ENCODE peak calls at places on chromosomes 3 and 15, in ten cellular contexts. M is stromal cell of bone marrow; E is head of caudate nucleus; C is HS-5; T is activated T-cell treated with anti-CD3 and anti-CD28 coated beads for 1 hour; F is psoas muscle; Z is lung microvascular endothelial cell; P is ELR; L is nucleus accumbens; D is activated CD8-positive, alpha-beta T cell treated with anti-CD3 and anti-CD28 coated beads for 36 hours. N is an unnamed sample.

GRCh38 chr15:72838311-72838731 is 54.8 kb upstream of the ADPGK start:
- DNase-seq in Z (no peak), E (no peak), C (no peak), D (no peak), L (no peak), M (peak), F (peak), T (no peak), P (no peak), N (no peak)

GRCh38 chr3:155890671-155891190 is 20.3 kb downstream of the GMPS start:
- DNase-seq in F (no peak), D (no peak), C (no peak), T (no peak), L (no peak), Z (peak), M (peak), P (peak), E (no peak), N (peak)

GRCh38 chr3:187295635-187296034 is 4.1 kb upstream of the MASP1 start:
- DNase-seq in D (no peak), P (peak), F (no peak), M (no peak), C (no peak), E (no peak), Z (no peak), L (no peak), T (no peak), N (no peak)

GRCh38 chr3:151404316-151404715 is 19.8 kb upstream of the P2RY12 start:
- DNase-seq in D (no peak), Z (no peak), E (no peak), L (no peak), P (peak), M (peak), F (no peak), T (no peak), C (no peak), N (no peak)

GRCh38 chr3:183987014-183987600 is 30.6 kb downstream of the ABCC5 start:
- DNase-seq in F (no peak), Z (no peak), E (peak), L (no peak), P (no peak), T (no peak), C (no peak), M (no peak), D (no peak), N (no peak)

GRCh38 chr3:45841380-45841700 is 579 bp downstream of the LZTFL1 start:
- DNase-seq in F (peak), L (no peak), D (no peak), Z (peak), T (peak), C (no peak), P (peak), M (no peak), E (no peak), N (no peak)

GRCh38 chr3:52218454-52218853 is 7.0 kb downstream of the TLR9 start:
- DNase-seq in C (no peak), L (no peak), P (no peak), F (peak), E (no peak), M (no peak), T (no peak), Z (peak), D (peak), N (no peak)

GRCh38 chr15:74489518-74490338 is 28.8 kb upstream of the UBL7 start:
- DNase-seq in C (no peak), M (no peak), F (peak), L (no peak), Z (peak), D (peak), T (peak), E (peak), P (peak), N (peak)

GRCh38 chr3:143795849-143796248 is 52.4 kb downstream of the SLC9A9 start:
- DNase-seq in E (no peak), D (no peak), M (no peak), C (no peak), F (no peak), P (no peak), T (no peak), Z (no peak), L (no peak), N (no peak)

GRCh38 chr3:141442421-141442820 is 44.4 kb upstream of the RASA2 start:
- DNase-seq in E (no peak), F (no peak), T (no peak), L (no peak), M (no peak), C (no peak), P (no peak), D (no peak), Z (no peak), N (no peak)

GRCh38 chr15:78374436-78375393 is 34.6 kb downstream of the CRABP1 start:
- DNase-seq in L (no peak), F (no peak), C (no peak), M (no peak), E (no peak), Z (no peak), P (peak), T (no peak), D (peak), N (no peak)

GRCh38 chr3:185824051-185824466 is 783 bp downstream of the IGF2BP2 start:
- DNase-seq in L (no peak), C (no peak), E (no peak), P (peak), F (no peak), Z (no peak), D (no peak), M (no peak), T (no peak), N (no peak)

GRCh38 chr3:73808862-73809509 is 184.2 kb upstream of the PDZRN3 start:
- DNase-seq in L (no peak), F (no peak), T (no peak), D (no peak), E (no peak), C (no peak), P (no peak), M (no peak), Z (peak), N (no peak)

GRCh38 chr3:5277612-5278236 is 90.2 kb downstream of the EDEM1 start:
- DNase-seq in M (no peak), D (no peak), Z (no peak), L (no peak), P (no peak), T (no peak), C (no peak), F (no peak), E (no peak), N (no peak)

GRCh38 chr3:171172070-171172469 is 145.6 kb upstream of the SLC2A2 start:
- DNase-seq in Z (no peak), P (peak), C (no peak), E (no peak), D (peak), M (no peak), L (no peak), T (no peak), F (no peak), N (no peak)

GRCh38 chr3:117278424-117279190 is 569.0 kb downstream of the TUSC7 start:
- DNase-seq in F (no peak), P (peak), D (no peak), Z (peak), T (no peak), M (peak), C (no peak), E (no peak), L (no peak), N (no peak)

GRCh38 chr15:46260937-46261336 is 626.1 kb downstream of the SQOR start:
- DNase-seq in L (no peak), T (no peak), D (no peak), Z (peak), F (no peak), P (no peak), C (no peak), M (no peak), E (no peak), N (no peak)

GRCh38 chr3:174488527-174488926 is 370.6 kb upstream of the NAALADL2 start:
- DNase-seq in Z (no peak), L (no peak), E (no peak), F (no peak), C (no peak), T (no peak), M (peak), D (no peak), P (no peak), N (peak)

GRCh38 chr3:81723732-81724313 is 37.6 kb downstream of the GBE1 start:
- DNase-seq in Z (peak), T (no peak), F (no peak), L (no peak), E (no peak), M (peak), D (no peak), P (peak), C (no peak), N (no peak)

GRCh38 chr3:114294940-114295480 is 1.2 kb downstream of the TIGIT start:
- DNase-seq in E (no peak), L (no peak), C (no peak), M (no peak), T (no peak), D (peak), F (no peak), Z (no peak), P (no peak), N (no peak)

GRCh38 chr3:175969456-175969855 is 1110.3 kb downstream of the NAALADL2 start:
- DNase-seq in M (no peak), L (no peak), C (no peak), Z (no peak), D (no peak), E (no peak), T (no peak), F (no peak), P (no peak), N (no peak)

GRCh38 chr3:127095774-127096173 is 97.2 kb upstream of the PRR23E start:
- DNase-seq in T (no peak), M (no peak), E (no peak), C (no peak), L (no peak), F (no peak), D (no peak), Z (no peak), P (no peak), N (no peak)

GRCh38 chr3:149449100-149449654 is 25.3 kb upstream of the TM4SF4 start:
- DNase-seq in T (no peak), P (no peak), Z (no peak), D (no peak), M (no peak), C (no peak), F (no peak), L (no peak), E (no peak), N (no peak)

GRCh38 chr3:72797773-72798543 is 50.3 kb downstream of the SHQ1 start:
- DNase-seq in D (no peak), C (no peak), L (no peak), F (no peak), M (peak), E (no peak), T (no peak), P (no peak), Z (peak), N (no peak)

GRCh38 chr3:34264650-34265049 is 466.2 kb downstream of the PDCD6IP start:
- DNase-seq in T (no peak), M (no peak), E (no peak), Z (no peak), P (no peak), F (no peak), D (no peak), L (no peak), C (no peak), N (no peak)

GRCh38 chr15:59686389-59686788 is 2.7 kb downstream of the BNIP2 start:
- DNase-seq in T (no peak), E (no peak), C (no peak), F (no peak), L (no peak), M (no peak), D (no peak), Z (peak), P (no peak), N (no peak)

GRCh38 chr3:8143186-8143585 is 358.4 kb upstream of the LMCD1 start:
- DNase-seq in C (no peak), M (peak), E (no peak), T (no peak), P (no peak), F (no peak), L (no peak), Z (no peak), D (no peak), N (no peak)

GRCh38 chr15:77784361-77785292 is 151.9 kb upstream of the LINGO1 start:
- DNase-seq in F (no peak), E (no peak), L (no peak), Z (peak), C (no peak), P (peak), T (no peak), D (peak), M (peak), N (no peak)

GRCh38 chr3:151329368-151329767 is at the start of gene P2RY13:
- DNase-seq in Z (no peak), P (no peak), C (no peak), D (no peak), E (no peak), L (no peak), F (no peak), T (no peak), M (no peak), N (no peak)

GRCh38 chr3:62567097-62568021 is 194.0 kb upstream of the FEZF2 start:
- DNase-seq in M (peak), L (no peak), D (no peak), F (peak), T (no peak), C (no peak), Z (no peak), E (no peak), P (peak), N (peak)

GRCh38 chr3:16316396-16316795 is 51.4 kb downstream of the OXNAD1 start:
- DNase-seq in F (no peak), L (no peak), P (no peak), T (no peak), D (no peak), E (no peak), Z (no peak), C (no peak), M (no peak), N (no peak)

GRCh38 chr15:70504988-70505387 is 258.4 kb downstream of the UACA start:
- DNase-seq in E (no peak), Z (no peak), L (no peak), T (no peak), F (no peak), C (no peak), P (no peak), M (no peak), D (no peak), N (no peak)

N was measured in AG09319.